ENCODE peak calls at places on chromosomes 1 and 21, in ten cellular contexts. L is kidney epithelial cell; U is stimulated activated CD8-positive, alpha-beta memory T cell treated with anti-CD3 and anti-CD28 coated beads, Interleukin-7, amount 100 ng/mL, for 1 hour; C is Ammon's horn; X is brain microvascular endothelial cell; J is memory B cell; N is M059J; W is CMK; V is KBM-7; G is NCI-H510A. R is an unnamed sample.

GRCh38 chr21:15592271-15592860 is 137.4 kb upstream of the USP25 start:
- DNase-seq in J (no peak), L (peak), G (no peak), X (peak), W (no peak), U (no peak), N (peak), V (peak), C (peak), R (no peak)

GRCh38 chr1:40838980-40839942 is 22.9 kb downstream of the CITED4 start:
- DNase-seq in G (no peak), U (no peak), N (no peak), W (no peak), J (no peak), C (no peak), L (no peak), V (no peak), X (no peak), R (peak)

GRCh38 chr1:101004666-101005065 is 20.9 kb downstream of the DPH5 start:
- DNase-seq in L (no peak), U (no peak), C (no peak), G (no peak), V (no peak), W (no peak), N (no peak), J (no peak), X (no peak), R (no peak)

GRCh38 chr1:12087797-12088314 is 24.8 kb downstream of the TNFRSF8 start:
- DNase-seq in N (no peak), V (peak), L (no peak), U (no peak), X (no peak), G (no peak), W (peak), J (no peak), C (no peak), R (no peak)

GRCh38 chr1:55720243-55720642 is 505.1 kb upstream of the USP24 start:
- DNase-seq in G (no peak), W (no peak), V (no peak), L (no peak), C (no peak), J (no peak), U (no peak), X (no peak), N (no peak), R (peak)

GRCh38 chr1:240312872-240313271 is 221.2 kb downstream of the FMN2 start:
- DNase-seq in L (peak), G (no peak), V (peak), N (peak), U (no peak), X (peak), W (no peak), C (no peak), J (no peak), R (no peak)

GRCh38 chr1:175090775-175091174 is 23.1 kb downstream of the TNN start:
- DNase-seq in W (no peak), L (no peak), N (no peak), G (no peak), V (no peak), U (no peak), C (no peak), X (no peak), J (no peak), R (no peak)

GRCh38 chr1:29322147-29322694 is 85.9 kb downstream of the PTPRU start:
- DNase-seq in W (no peak), L (no peak), G (no peak), N (no peak), J (no peak), X (no peak), U (no peak), C (no peak), V (no peak), R (peak)

GRCh38 chr1:151867785-151868403 is 14.4 kb upstream of the THEM5 start:
- DNase-seq in W (no peak), G (no peak), V (peak), X (peak), U (no peak), J (no peak), C (no peak), L (no peak), N (peak), R (no peak)

R was measured in upper lobe of right lung.